ENCODE peak calls at places on chromosomes 6 and 20, in six cellular contexts. Y is brain microvascular endothelial cell, V is ovary, J is fibroblast of mammary gland, A is AG04450, O is HFFc6. T is an unnamed sample.

GRCh38 chr20:3010985-3011723 is 32.3 kb upstream of the GNRH2 start:
- DNase-seq in Y (peak), O (peak), V (no peak), A (peak), J (peak), T (no peak)

GRCh38 chr6:82243886-82244285 is 3.7 kb downstream of the IBTK start:
- DNase-seq in J (no peak), O (no peak), A (no peak), Y (no peak), V (no peak), T (no peak)

GRCh38 chr20:38806855-38807655 is 1.6 kb downstream of the PPP1R16B start:
- DNase-seq in V (no peak), J (no peak), Y (no peak), O (no peak), A (no peak), T (peak)

GRCh38 chr20:57769756-57770155 is 59.9 kb upstream of the PMEPA1 start:
- DNase-seq in V (no peak), Y (peak), O (no peak), A (no peak), J (no peak), T (no peak)

GRCh38 chr6:106250997-106251396 is 74.6 kb downstream of the ATG5 start:
- DNase-seq in J (no peak), O (no peak), A (no peak), V (no peak), Y (no peak), T (no peak)

GRCh38 chr6:14549871-14550270 is 432.3 kb downstream of the CD83 start:
- DNase-seq in Y (no peak), J (no peak), V (no peak), O (no peak), A (no peak), T (no peak)

GRCh38 chr6:23611776-23612381 is 514.1 kb upstream of the NRSN1 start:
- DNase-seq in Y (no peak), A (no peak), J (no peak), O (no peak), V (no peak), T (no peak)

GRCh38 chr6:163516908-163517307 is 102.4 kb downstream of the QKI start:
- DNase-seq in Y (no peak), V (no peak), A (no peak), O (no peak), J (no peak), T (no peak)

GRCh38 chr20:31476648-31477220 is 1.6 kb downstream of the REM1 start:
- DNase-seq in J (no peak), Y (no peak), O (no peak), V (no peak), A (no peak), T (no peak)

GRCh38 chr20:3783516-3784225 is 2.4 kb upstream of the SPEF1 start:
- DNase-seq in J (no peak), V (no peak), Y (no peak), A (no peak), O (no peak), T (no peak)

GRCh38 chr20:44745560-44746366 is at the start of gene KCNK15:
- DNase-seq in J (no peak), V (peak), A (no peak), O (no peak), Y (no peak), T (no peak)

GRCh38 chr6:82651845-82652333 is 288.3 kb downstream of the TPBG start:
- DNase-seq in V (no peak), J (no peak), Y (no peak), A (no peak), O (no peak), T (no peak)

DNA sequence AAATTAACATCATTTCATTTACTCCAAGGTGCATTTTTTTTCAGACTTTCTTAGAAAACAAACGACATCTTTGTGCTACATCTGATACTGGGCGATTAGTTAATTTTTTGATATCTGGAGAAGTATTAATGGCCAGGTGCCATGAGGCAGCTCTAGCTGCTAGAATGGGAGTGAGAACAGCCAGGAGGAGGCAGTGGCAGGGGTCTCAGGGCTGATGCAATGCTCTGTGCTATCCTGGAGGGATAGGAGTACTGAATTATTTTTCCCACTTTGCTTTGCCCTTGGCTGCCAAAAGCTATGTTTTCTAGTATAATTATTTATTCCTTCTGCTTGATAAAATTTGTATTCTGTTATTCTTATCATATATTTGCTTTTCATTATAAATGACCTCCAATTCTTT is 133.6 kb upstream of the NOX3 start:
- DNase-seq in Y (no peak), O (no peak), A (no peak), J (no peak), V (no peak), T (no peak)
- TF ChIP-seq CTCF in Y (no peak), O (no peak), A (no peak), J (no peak), V (no peak), T (no peak)

DNA sequence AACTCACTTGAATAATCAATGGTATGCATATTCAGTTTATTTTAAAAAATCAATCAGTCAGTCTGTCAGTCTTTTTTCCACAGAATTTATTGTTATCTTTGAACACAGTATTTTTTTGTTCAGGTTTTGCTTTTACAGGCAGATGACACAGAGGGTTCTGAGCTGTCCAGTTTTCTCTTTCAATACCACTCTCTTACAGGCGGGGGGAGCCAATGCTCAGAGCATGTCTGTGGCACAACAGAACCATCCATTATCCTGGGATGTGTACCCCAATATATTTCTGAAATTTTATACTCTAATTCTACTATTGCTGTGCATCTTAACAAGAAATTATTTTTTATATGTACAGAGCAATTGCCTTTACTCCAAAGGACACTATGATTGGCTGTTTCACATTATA is 21.2 kb downstream of the ROS1 start:
- DNase-seq in Y (peak), J (no peak), V (no peak), O (peak), A (no peak), T (no peak)
- TF ChIP-seq CTCF in Y (peak), J (no peak), V (no peak), O (peak), A (peak), T (no peak)

DNA sequence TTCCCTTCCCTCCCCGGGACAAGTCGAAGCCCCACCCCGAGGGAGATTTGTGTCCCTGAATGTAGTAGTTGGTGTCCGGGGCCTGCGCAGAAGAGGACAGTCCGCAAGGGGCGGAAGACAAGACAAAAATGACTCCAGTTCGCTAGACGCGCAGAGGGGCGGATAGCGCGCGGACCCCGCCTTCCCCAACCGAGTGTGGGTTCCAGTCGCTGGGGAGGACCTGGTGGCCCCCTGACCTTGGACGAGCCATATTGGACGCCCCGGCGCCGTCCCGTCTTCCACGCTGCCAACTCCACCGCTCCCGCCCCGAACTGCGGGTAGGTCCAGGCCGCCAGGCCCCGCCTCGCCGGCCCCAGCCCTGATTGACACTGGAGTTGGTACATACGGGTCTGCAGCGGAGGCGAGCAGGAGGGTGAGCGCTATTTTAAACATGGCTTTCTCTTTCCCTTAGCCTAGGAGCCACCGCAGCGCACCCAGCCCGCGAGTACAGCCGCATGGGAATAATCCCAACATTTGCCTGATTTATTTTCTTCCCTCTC is 802 bp downstream of the HMGN3 start:
- DNase-seq in Y (peak), J (peak), V (peak), O (peak), A (peak), T (peak)
- TF ChIP-seq CTCF in Y (peak), J (peak), V (peak), O (peak), A (peak), T (peak)

DNA sequence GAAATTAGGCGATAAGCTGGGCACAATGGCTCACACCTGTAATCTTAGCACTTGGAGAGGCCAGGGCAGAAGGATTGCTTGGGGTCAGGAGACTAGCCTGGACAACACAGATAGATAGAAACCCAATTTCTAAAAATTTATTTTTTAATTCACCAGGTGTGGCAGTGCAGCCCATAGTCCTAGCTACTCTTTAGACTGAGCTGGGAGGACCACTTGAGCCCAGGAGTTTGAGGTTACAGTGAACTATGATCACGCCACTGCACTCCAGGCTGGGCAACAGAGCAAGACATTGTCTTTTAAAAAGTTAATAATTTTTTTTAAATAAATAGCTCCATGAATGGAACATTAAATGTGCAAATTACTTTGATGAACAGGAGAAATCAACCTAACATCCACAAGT is 8.2 kb downstream of the ZNF318 start:
- DNase-seq in J (no peak), Y (no peak), A (no peak), O (no peak), V (no peak), T (no peak)
- TF ChIP-seq CTCF in J (no peak), Y (no peak), A (no peak), O (no peak), V (no peak), T (peak)

GRCh38 chr6:52024451-52025068 is 62.9 kb downstream of the PKHD1 start:
- DNase-seq in Y (no peak), J (no peak), V (no peak), A (no peak), O (no peak), T (no peak)

GRCh38 chr6:52019851-52020250 is 67.6 kb downstream of the PKHD1 start:
- DNase-seq in O (no peak), Y (no peak), J (no peak), A (no peak), V (no peak), T (no peak)

GRCh38 chr6:52022675-52023074 is 64.7 kb downstream of the PKHD1 start:
- DNase-seq in Y (no peak), O (no peak), A (no peak), V (no peak), J (no peak), T (no peak)

GRCh38 chr6:52019092-52019491 is 68.3 kb downstream of the PKHD1 start:
- DNase-seq in V (no peak), A (no peak), O (no peak), Y (no peak), J (no peak), T (no peak)

GRCh38 chr6:52020961-52021570 is 66.3 kb downstream of the PKHD1 start:
- DNase-seq in J (peak), Y (no peak), V (no peak), O (peak), A (no peak), T (no peak)
- TF ChIP-seq CTCF in J (peak), Y (peak), V (peak), O (peak), A (peak), T (peak)

DNA sequence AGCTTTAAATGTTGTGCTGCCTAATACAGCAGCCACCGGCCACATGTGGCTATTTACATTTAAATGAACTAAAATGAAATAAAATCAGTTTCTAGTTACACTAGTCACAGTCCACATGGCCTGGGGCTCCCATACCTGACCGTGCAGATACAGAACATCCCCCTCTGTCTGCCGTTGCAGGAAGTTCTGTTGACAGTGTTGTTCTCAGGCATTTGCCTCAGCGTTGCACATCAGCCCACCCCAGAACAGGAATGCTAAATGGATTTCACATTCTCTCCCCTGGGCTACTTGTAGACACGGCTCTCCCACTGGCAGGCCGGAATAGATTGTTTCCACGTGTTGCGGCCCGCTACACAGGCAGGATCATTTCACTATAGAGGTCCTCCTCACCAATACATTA is 26.3 kb downstream of the JAG1 start:
- DNase-seq in J (peak), V (no peak), O (no peak), A (no peak), Y (no peak), T (no peak)
- TF ChIP-seq CTCF in J (peak), V (no peak), O (peak), A (peak), Y (peak), T (peak)

T was measured in natural killer cell.